ENCODE peak calls at places on chromosomes 2 and 18, in nine cellular contexts. F is HT-29, B is foreskin melanocyte, J is fibroblast of lung, I is KG1, Q is type B pancreatic cell, M is activated T-cell treated with anti-CD3 and anti-CD28 coated beads for 1 hour, R is NCI-H1105, K is NCI-H345. V is an unnamed sample.

GRCh38 chr2:80050246-80050645 is 254.3 kb downstream of the LRRTM1 start:
- DNase-seq in J (no peak), K (no peak), I (no peak), Q (no peak), M (no peak), B (no peak), F (no peak), R (no peak), V (no peak)

GRCh38 chr2:62307469-62308389 is 111.8 kb downstream of the B3GNT2 start:
- DNase-seq in F (peak; percentile 62), B (no peak), J (no peak), K (no peak), Q (no peak), I (no peak), M (no peak), R (no peak), V (no peak)

GRCh38 chr2:39154944-39155343 is 34.1 kb upstream of the SOS1 start:
- DNase-seq in Q (no peak), K (no peak), R (no peak), B (no peak), M (no peak), J (no peak), I (no peak), F (no peak), V (no peak)

GRCh38 chr2:170206805-170207407 is 29.0 kb downstream of the MYO3B start:
- DNase-seq in J (no peak), K (no peak), B (no peak), F (no peak), Q (no peak), R (no peak), I (no peak), M (no peak), V (no peak)

GRCh38 chr2:160407393-160408204 is 86.0 kb downstream of the RBMS1 start:
- DNase-seq in R (peak; percentile 40), K (peak; percentile 52), B (no peak), F (no peak), J (peak; percentile 51), M (peak; percentile 41), Q (peak; percentile 77), I (no peak), V (peak; percentile 54)

GRCh38 chr2:235562065-235562747 is 68.4 kb downstream of the AGAP1 start:
- DNase-seq in M (no peak), B (no peak), J (no peak), K (no peak), Q (no peak), R (no peak), F (no peak), I (no peak), V (no peak)

GRCh38 chr18:49399003-49399402 is 61.4 kb downstream of the DYM start:
- DNase-seq in J (no peak), Q (no peak), F (no peak), B (peak; percentile 76), K (no peak), I (peak; percentile 5), R (no peak), M (no peak), V (no peak)

GRCh38 chr2:75986617-75987016 is 275.9 kb upstream of the GCFC2 start:
- DNase-seq in B (peak; percentile 38), M (no peak), R (no peak), I (no peak), F (no peak), J (no peak), Q (no peak), K (peak; percentile 1), V (no peak)

GRCh38 chr18:59631583-59632181 is 65.5 kb downstream of the CCBE1 start:
- DNase-seq in K (no peak), Q (no peak), F (peak; percentile 11), M (no peak), J (peak; percentile 69), R (peak; percentile 41), B (no peak), I (no peak), V (peak; percentile 14)

GRCh38 chr18:79963658-79964329 is 649 bp upstream of the HSBP1L1 start:
- DNase-seq in R (no peak), M (no peak), Q (no peak), J (no peak), F (no peak), I (no peak), K (no peak), B (no peak), V (no peak)

GRCh38 chr2:168478206-168478605 is 22.1 kb downstream of the CERS6 start:
- DNase-seq in B (no peak), K (no peak), I (no peak), R (no peak), F (no peak), J (no peak), M (no peak), Q (no peak), V (no peak)

GRCh38 chr2:96527990-96528679 is 8.4 kb upstream of the ARID5A start:
- DNase-seq in B (peak; percentile 49), I (peak; percentile 35), Q (peak; percentile 60), F (no peak), K (no peak), M (peak; percentile 36), J (peak; percentile 44), R (no peak), V (no peak)

GRCh38 chr2:84781942-84782716 is 98.8 kb downstream of the TRABD2A start:
- DNase-seq in B (no peak), I (no peak), R (no peak), F (no peak), K (no peak), Q (no peak), J (no peak), M (peak; percentile 35), V (no peak)

GRCh38 chr2:203626952-203627681 is 79.3 kb upstream of the CD28 start:
- DNase-seq in J (peak; percentile 82), R (no peak), F (no peak), K (no peak), I (no peak), B (no peak), M (no peak), Q (no peak), V (no peak)

GRCh38 chr2:332592-332991 is 44.7 kb upstream of the ALKAL2 start:
- DNase-seq in R (no peak), I (no peak), F (peak; percentile 9), Q (no peak), B (no peak), K (no peak), J (no peak), M (no peak), V (no peak)

GRCh38 chr2:20682166-20682565 is 15.2 kb downstream of the GDF7 start:
- DNase-seq in J (no peak), K (no peak), M (no peak), I (no peak), Q (no peak), R (no peak), B (no peak), F (peak; percentile 15), V (no peak)

GRCh38 chr2:58521803-58522602 is 280.9 kb upstream of the FANCL start:
- DNase-seq in Q (no peak), F (no peak), J (no peak), R (no peak), I (no peak), K (peak; percentile 67), M (no peak), B (peak; percentile 24), V (peak; percentile 65)

GRCh38 chr2:96927420-96928171 is 57.7 kb upstream of the SEMA4C start:
- DNase-seq in I (no peak), M (no peak), R (peak; percentile 92), B (peak; percentile 73), K (peak; percentile 88), Q (no peak), F (peak; percentile 31), J (no peak), V (peak; percentile 78)

GRCh38 chr2:144624451-144624850 is 104.5 kb upstream of the ZEB2 start:
- DNase-seq in B (no peak), J (no peak), F (no peak), R (no peak), M (no peak), I (no peak), Q (no peak), K (no peak), V (no peak)

GRCh38 chr18:3773303-3773702 is 323.3 kb downstream of the TGIF1 start:
- DNase-seq in K (no peak), F (peak; percentile 79), J (peak; percentile 66), M (no peak), Q (no peak), I (no peak), B (no peak), R (no peak), V (peak; percentile 36)

GRCh38 chr18:28088477-28088876 is 88.5 kb downstream of the CDH2 start:
- DNase-seq in M (no peak), Q (no peak), I (no peak), R (no peak), J (no peak), B (no peak), K (no peak), F (no peak), V (no peak)

GRCh38 chr2:226790436-226790835 is 9.2 kb downstream of the IRS1 start:
- DNase-seq in R (no peak), Q (no peak), J (no peak), M (no peak), K (no peak), F (no peak), B (no peak), I (no peak), V (no peak)

GRCh38 chr2:239368906-239369584 is 31.8 kb downstream of the HDAC4 start:
- DNase-seq in B (no peak), J (no peak), F (no peak), M (no peak), I (no peak), K (peak; percentile 66), R (no peak), Q (no peak), V (peak; percentile 30)

GRCh38 chr2:150994041-150994440 is 267.6 kb downstream of the RBM43 start:
- DNase-seq in I (no peak), B (no peak), M (no peak), Q (no peak), R (no peak), J (peak; percentile 93), K (no peak), F (no peak), V (no peak)

GRCh38 chr2:134683561-134684112 is 35.2 kb downstream of the TMEM163 start:
- DNase-seq in Q (no peak), I (no peak), M (no peak), B (no peak), F (peak; percentile 55), K (no peak), J (no peak), R (no peak), V (no peak)

GRCh38 chr2:229920011-229920781 is 1.6 kb downstream of the TRIP12 start:
- DNase-seq in I (no peak), J (peak; percentile 5), F (no peak), Q (no peak), R (no peak), B (peak; percentile 72), M (peak; percentile 24), K (no peak), V (no peak)

GRCh38 chr2:40371525-40372277 is 80.2 kb downstream of the SLC8A1 start:
- DNase-seq in I (no peak), R (no peak), Q (no peak), K (no peak), F (no peak), J (peak; percentile 69), M (no peak), B (peak; percentile 61), V (no peak)

GRCh38 chr18:48875942-48876511 is 74.7 kb downstream of the SMAD7 start:
- DNase-seq in J (no peak), K (no peak), F (no peak), M (no peak), R (no peak), Q (no peak), I (no peak), B (no peak), V (no peak)

GRCh38 chr2:121210691-121211090 is 74.3 kb downstream of the TFCP2L1 start:
- DNase-seq in F (peak; percentile 31), K (no peak), I (no peak), Q (no peak), J (no peak), M (no peak), B (no peak), R (no peak), V (no peak)

GRCh38 chr2:189050110-189050712 is 76.0 kb downstream of the COL3A1 start:
- DNase-seq in K (no peak), R (no peak), F (no peak), M (no peak), B (no peak), I (no peak), J (no peak), Q (no peak), V (no peak)

GRCh38 chr2:75053484-75054112 is 95.2 kb downstream of the POLE4 start:
- DNase-seq in B (no peak), R (peak; percentile 28), Q (no peak), I (no peak), M (no peak), K (peak; percentile 52), F (peak; percentile 60), J (no peak), V (peak; percentile 62)